ENCODE peak calls at places on chromosomes 7 and 10, in eight cellular contexts. H, R, Z, L, N, K, F and I are unnamed samples. For H3K27me3, the result is how much of the 10 kb centered on the place peaks cover.

GRCh38 chr7:117250801-117251200 is 72.1 kb downstream of the WNT2 start:
- DNase-seq in F (no peak), Z (no peak), R (no peak), L (no peak), N (no peak), H (no peak), K (no peak), I (peak)

GRCh38 chr10:131689486-131689885 is 211.3 kb upstream of the PPP2R2D start:
- DNase-seq in H (no peak), K (no peak), N (no peak), Z (no peak), L (no peak), F (no peak), R (no peak), I (no peak)

GRCh38 chr7:40753455-40753854 is 618.6 kb downstream of the SUGCT start:
- DNase-seq in R (no peak), Z (no peak), F (peak), K (no peak), H (no peak), N (no peak), L (no peak), I (no peak)

GRCh38 chr10:22334414-22335203 is 10.7 kb upstream of the SPAG6 start:
- DNase-seq in N (peak), Z (no peak), H (no peak), F (no peak), R (peak), K (no peak), L (peak), I (peak)

GRCh38 chr10:7819126-7819470 is 793 bp downstream of the TAF3 start:
- DNase-seq in F (peak), K (no peak), H (no peak), R (peak), Z (no peak), L (peak), N (peak), I (peak)

GRCh38 chr10:113735913-113736312 is 15.6 kb upstream of the PLEKHS1 start:
- DNase-seq in Z (no peak), L (peak), N (no peak), R (no peak), H (no peak), K (no peak), F (no peak), I (peak)

GRCh38 chr10:49089789-49090595 is 25.3 kb downstream of the VSTM4 start:
- DNase-seq in F (no peak), R (no peak), Z (no peak), H (no peak), N (no peak), K (peak), L (no peak), I (peak)

GRCh38 chr10:5089869-5090268 is 4.3 kb upstream of the AKR1C3 start:
- DNase-seq in N (no peak), F (peak), K (no peak), H (no peak), R (peak), L (peak), Z (peak), I (no peak)

GRCh38 chr10:84026821-84027257 is 112.5 kb upstream of the GHITM start:
- DNase-seq in R (peak), Z (peak), K (no peak), N (no peak), L (peak), H (no peak), F (no peak), I (peak)

GRCh38 chr7:44277851-44278250 is 47.5 kb downstream of the CAMK2B start:
- DNase-seq in N (no peak), R (peak), H (no peak), L (no peak), K (no peak), Z (no peak), F (no peak), I (peak)

GRCh38 chr10:62025134-62025794 is 123.8 kb downstream of the ARID5B start:
- DNase-seq in Z (no peak), L (no peak), N (no peak), K (no peak), R (no peak), H (no peak), F (no peak), I (no peak)

GRCh38 chr7:25256424-25256823 is 28.1 kb upstream of the NPVF start:
- DNase-seq in R (no peak), F (no peak), N (no peak), H (no peak), Z (no peak), K (no peak), L (no peak), I (no peak)

GRCh38 chr10:47027812-47028260 is 116.6 kb downstream of the PTPN20 start:
- DNase-seq in R (peak), L (no peak), K (no peak), N (peak), F (no peak), H (no peak), Z (no peak), I (no peak)

GRCh38 chr7:138784692-138785091 is 13.1 kb upstream of the TMEM213 start:
- DNase-seq in F (peak), K (no peak), R (no peak), L (no peak), Z (no peak), N (no peak), H (no peak), I (peak)

GRCh38 chr7:28224172-28224571 is 43.6 kb upstream of the JAZF1 start:
- DNase-seq in R (no peak), H (no peak), L (no peak), F (no peak), Z (no peak), K (no peak), N (no peak), I (no peak)

GRCh38 chr10:101619983-101620382 is 31.9 kb downstream of the DPCD start:
- DNase-seq in Z (no peak), F (no peak), L (no peak), R (no peak), K (no peak), N (no peak), H (no peak), I (no peak)

GRCh38 chr10:5927306-5927705 is 37.3 kb downstream of the FBH1 start:
- DNase-seq in L (no peak), H (no peak), F (no peak), R (no peak), N (no peak), K (no peak), Z (no peak), I (no peak)

GRCh38 chr10:7853892-7854289 is 35.6 kb downstream of the TAF3 start:
- DNase-seq in Z (no peak), L (no peak), H (no peak), R (no peak), K (no peak), F (no peak), N (no peak), I (no peak)

GRCh38 chr10:97463363-97464132 is 17.6 kb downstream of the ZDHHC16 start:
- DNase-seq in K (peak), N (peak), R (peak), F (peak), H (no peak), L (peak), Z (peak), I (peak)

GRCh38 chr10:21920633-21921032 is 82.9 kb downstream of the DNAJC1 start:
- DNase-seq in R (no peak), K (no peak), N (no peak), L (no peak), Z (no peak), H (no peak), F (peak), I (no peak)

GRCh38 chr7:75823198-75823910 is 9.7 kb upstream of the CCL24 start:
- DNase-seq in K (no peak), H (no peak), F (no peak), Z (no peak), N (no peak), L (no peak), R (no peak), I (no peak)

GRCh38 chr7:92735707-92736106 is 100.7 kb downstream of the CDK6 start:
- DNase-seq in L (no peak), N (no peak), K (no peak), Z (no peak), R (no peak), F (no peak), H (no peak), I (no peak)

GRCh38 chr7:945556-946255 is 8.8 kb downstream of the ADAP1 start:
- DNase-seq in R (peak), L (peak), F (peak), K (no peak), H (no peak), N (no peak), Z (peak), I (no peak)

GRCh38 chr10:117460846-117461765 is 81.4 kb upstream of the EMX2 start:
- DNase-seq in N (no peak), L (no peak), K (peak), H (no peak), Z (no peak), F (no peak), R (no peak), I (no peak)

GRCh38 chr10:124064158-124064603 is 29.2 kb downstream of the CHST15 start:
- DNase-seq in R (no peak), L (no peak), F (no peak), K (no peak), H (no peak), Z (no peak), N (no peak), I (no peak)

GRCh38 chr10:97140887-97141745 is 44.6 kb downstream of the SLIT1 start:
- DNase-seq in F (no peak), Z (no peak), N (no peak), K (no peak), R (peak), L (peak), H (no peak), I (no peak)

GRCh38 chr10:94049911-94050310 is 56.2 kb downstream of the PLCE1 start:
- DNase-seq in H (no peak), Z (no peak), N (no peak), L (no peak), K (no peak), R (no peak), F (no peak), I (no peak)

GRCh38 chr7:1293950-1294728 is 61.5 kb downstream of the UNCX start:
- DNase-seq in R (no peak), Z (no peak), N (no peak), H (no peak), L (no peak), K (no peak), F (no peak), I (no peak)

GRCh38 chr7:116786791-116787443 is 75.5 kb upstream of the CAPZA2 start:
- DNase-seq in N (no peak), L (peak), K (no peak), R (peak), Z (no peak), H (no peak), F (peak), I (peak)

GRCh38 chr10:103548581-103549348 is 55.3 kb downstream of the NEURL1 start:
- DNase-seq in H (no peak), L (no peak), K (peak), Z (no peak), R (no peak), F (no peak), N (no peak), I (no peak)

GRCh38 chr7:115662120-115662519 is 368.4 kb downstream of the TFEC start:
- DNase-seq in N (no peak), R (no peak), L (no peak), F (no peak), K (no peak), H (no peak), Z (no peak), I (no peak)

GRCh38 chr10:22713853-22714523 is 390 bp downstream of the PIP4K2A start:
- DNase-seq in N (peak), L (peak), H (no peak), F (peak), R (peak), K (no peak), Z (no peak), I (no peak)

GRCh38 chr7:64880322-64881297 is 22.5 kb upstream of the ZNF273 start:
- DNase-seq in N (no peak), K (no peak), F (no peak), R (peak), H (no peak), L (no peak), Z (no peak), I (no peak)

GRCh38 chr7:81845628-81846259 is 75.9 kb upstream of the HGF start:
- DNase-seq in F (no peak), Z (no peak), R (no peak), N (no peak), H (no peak), L (no peak), K (no peak), I (peak)

GRCh38 chr10:8825611-8826010 is 771.1 kb downstream of the GATA3 start:
- DNase-seq in Z (no peak), N (no peak), L (no peak), R (no peak), F (no peak), H (no peak), K (no peak), I (no peak)

GRCh38 chr7:28536259-28536658 is 123.9 kb downstream of the CREB5 start:
- DNase-seq in N (peak), R (peak), L (peak), Z (peak), F (peak), H (no peak), K (peak), I (peak)

GRCh38 chr7:105439174-105439893 is 50.6 kb upstream of the SRPK2 start:
- DNase-seq in K (no peak), L (no peak), F (peak), Z (no peak), N (no peak), H (no peak), R (peak), I (peak)

GRCh38 chr7:20786779-20787651 is at the start of gene SP8:
- DNase-seq in L (peak), F (peak), N (peak), Z (no peak), K (no peak), H (no peak), R (peak), I (no peak)

GRCh38 chr7:20793258-20793657 is 6.6 kb upstream of the SP8 start:
- DNase-seq in H (no peak), F (no peak), Z (no peak), L (peak), R (peak), N (no peak), K (no peak), I (no peak)

GRCh38 chr7:20787658-20788057 is 972 bp upstream of the SP8 start:
- DNase-seq in K (no peak), F (no peak), N (no peak), L (peak), Z (no peak), H (no peak), R (peak), I (no peak)

GRCh38 chr7:20791523-20791879 is 4.8 kb upstream of the SP8 start:
- DNase-seq in Z (no peak), R (no peak), F (no peak), K (no peak), H (no peak), N (no peak), L (no peak), I (no peak)

DNA sequence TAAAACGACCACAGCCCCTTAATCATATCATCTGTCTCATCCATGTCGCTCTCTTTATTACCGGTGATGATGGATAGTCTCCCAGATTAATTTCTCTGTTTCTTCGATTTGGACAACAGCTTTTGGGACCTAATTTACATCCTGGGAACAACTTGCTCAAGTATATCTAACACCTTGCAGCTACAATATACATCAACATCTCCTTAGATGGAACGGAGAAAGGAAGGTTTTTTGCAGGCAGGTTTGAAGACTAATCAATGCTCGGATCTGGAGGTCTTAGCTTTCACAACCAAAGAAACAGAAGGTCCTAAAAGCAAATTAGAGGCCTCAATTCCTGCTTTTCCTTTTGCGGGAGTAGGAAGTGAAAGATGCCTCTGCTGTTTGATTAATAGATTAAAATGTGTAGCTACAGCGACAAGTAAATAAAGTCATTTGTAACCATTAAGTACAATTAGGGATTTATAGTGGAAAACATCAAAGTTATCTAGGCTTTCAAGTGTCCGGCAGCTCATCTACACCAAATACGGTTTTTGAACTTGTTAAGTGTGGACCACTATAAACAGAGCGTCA is 3.7 kb upstream of the SP8 start:
- DNase-seq in Z (no peak), L (no peak), F (no peak), N (no peak), K (no peak), R (no peak), H (no peak), I (no peak)
- TF ChIP-seq CTCF in Z (no peak), L (no peak), F (no peak), N (no peak), K (no peak), R (no peak), H (no peak), I (no peak)

GRCh38 chr10:128005858-128006257 is 99.0 kb downstream of the PTPRE start:
- DNase-seq in F (no peak), R (no peak), Z (no peak), H (no peak), N (no peak), L (no peak), K (no peak), I (no peak)
- H3K27me3 ChIP-seq in F (under half), R (under half), Z (under half), H (under half), N (under half), L (under half), K (under half), I (under half)

GRCh38 chr7:2411049-2411448 is 7.6 kb downstream of the CHST12 start:
- DNase-seq in H (no peak), L (no peak), N (no peak), Z (no peak), F (no peak), R (no peak), K (no peak), I (no peak)

GRCh38 chr7:2416659-2417058 is 13.2 kb downstream of the CHST12 start:
- DNase-seq in Z (no peak), F (no peak), L (no peak), R (no peak), K (no peak), H (no peak), N (no peak), I (no peak)

GRCh38 chr7:2409745-2410414 is 6.5 kb downstream of the CHST12 start:
- DNase-seq in K (no peak), H (no peak), Z (no peak), N (no peak), F (no peak), L (no peak), R (no peak), I (no peak)

GRCh38 chr7:2412587-2413201 is 9.3 kb downstream of the CHST12 start:
- DNase-seq in N (no peak), Z (no peak), L (no peak), R (no peak), H (no peak), F (no peak), K (no peak), I (no peak)

DNA sequence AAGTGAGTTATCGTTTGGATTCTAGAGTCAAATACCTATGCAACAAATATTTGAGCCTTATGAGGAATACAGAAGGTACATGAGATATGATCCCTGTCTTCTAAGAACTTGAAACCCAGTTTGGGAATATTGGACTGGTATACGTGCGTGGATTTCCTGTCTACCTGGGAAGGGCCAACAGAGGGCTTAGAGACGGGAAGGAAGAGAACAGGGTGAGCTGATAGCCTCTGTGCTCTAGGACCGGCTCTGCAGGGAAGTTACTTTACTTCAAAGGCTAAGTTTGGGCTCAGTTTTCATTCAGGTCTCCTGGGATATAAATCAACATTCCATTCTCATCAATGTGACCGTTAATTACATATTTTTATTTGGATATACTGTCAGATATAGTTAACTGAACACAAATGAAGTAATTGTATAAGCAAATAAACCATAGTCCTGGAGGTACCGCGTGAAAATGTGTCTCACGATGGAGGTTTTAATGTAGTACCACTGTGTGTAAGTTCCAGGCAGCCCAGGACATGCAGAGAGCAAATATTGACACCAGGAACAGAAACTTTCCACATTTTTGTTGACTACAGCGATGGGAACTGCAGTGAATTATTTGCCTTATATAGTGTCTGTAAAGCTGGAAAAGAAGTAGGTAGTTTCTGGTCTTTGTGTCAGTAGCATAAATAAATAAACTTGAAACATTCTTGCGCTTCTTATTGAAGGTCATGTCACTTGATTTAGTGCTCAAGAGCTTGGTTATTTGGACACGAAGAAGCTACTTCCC is 8.6 kb downstream of the CHST12 start:
- DNase-seq in K (no peak), F (no peak), H (no peak), L (no peak), R (no peak), N (no peak), Z (no peak), I (no peak)
- H3K4me3 ChIP-seq in K (no peak), F (no peak), H (no peak), L (no peak), R (no peak), N (no peak), Z (no peak), I (no peak)

DNA sequence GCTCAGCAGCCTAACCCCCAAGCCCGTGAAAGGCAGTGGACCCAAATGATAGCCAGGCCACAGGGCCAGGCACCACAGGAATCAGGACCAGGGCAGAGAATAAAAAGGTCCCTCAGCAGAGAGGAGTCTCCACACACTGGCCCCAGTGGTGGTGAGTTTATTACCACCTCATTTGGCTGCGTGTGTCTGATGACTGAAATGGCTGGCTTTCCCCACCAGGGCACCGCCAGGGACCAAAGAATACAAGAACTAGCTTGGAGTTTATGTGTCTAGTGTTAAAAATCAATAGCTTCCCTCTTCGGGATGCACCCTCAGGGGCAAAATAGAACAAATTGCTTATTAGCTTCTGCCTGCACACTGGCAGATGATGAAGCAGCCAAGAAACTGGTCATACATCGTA is 223.8 kb upstream of the ZMIZ1 start:
- DNase-seq in K (no peak), Z (no peak), N (no peak), L (peak), R (no peak), F (no peak), H (no peak), I (no peak)
- TF ChIP-seq CTCF in K (no peak), Z (no peak), N (no peak), L (no peak), R (peak), F (no peak), H (no peak), I (no peak)

DNA sequence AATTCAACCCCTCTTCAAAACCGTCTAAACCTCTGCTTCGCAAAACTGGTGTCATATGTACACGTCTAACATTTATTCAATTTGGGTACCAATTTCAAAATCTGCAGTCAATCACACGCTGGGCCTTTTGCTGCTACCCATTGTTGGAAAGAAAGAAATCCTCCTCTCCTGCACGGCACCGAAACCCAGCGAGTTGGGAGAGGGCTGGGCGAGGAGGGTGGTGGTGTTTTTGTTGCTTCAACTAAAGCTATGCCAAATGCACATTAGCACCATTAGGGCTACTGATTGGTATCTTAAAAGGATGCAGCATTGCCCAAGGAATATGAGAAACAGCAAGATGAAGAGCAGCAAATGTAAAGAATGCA is 7.8 kb downstream of the EBF3 start:
- DNase-seq in R (no peak), H (no peak), N (no peak), K (no peak), L (peak), Z (no peak), F (no peak), I (no peak)
- H3K27me3 ChIP-seq in R (half or more), H (under half), N (under half), K (under half), L (half or more), Z (under half), F (under half), I (half or more)